ENCODE peak calls at places on chromosomes 1 and 21, in seven cellular contexts. Z is GM23338, W is spleen, Q is endothelial cell of umbilical vein, F is mammary epithelial cell, T is cardiac muscle cell, A is H1. E is an unnamed sample.

GRCh38 chr1:121595089-121595488 is 410.3 kb downstream of the SRGAP2C start:
- DNase-seq in Z (no peak), A (no peak), W (no peak), F (no peak), T (no peak), Q (peak; percentile 13), E (no peak)

GRCh38 chr1:101440484-101440883 is 203.7 kb downstream of the S1PR1 start:
- DNase-seq in Q (no peak), Z (no peak), F (no peak), A (no peak), T (no peak), W (no peak), E (no peak)

GRCh38 chr1:203629509-203630082 is 3.0 kb downstream of the ATP2B4 start:
- DNase-seq in A (no peak), Q (peak; percentile 64), F (no peak), T (peak; percentile 79), W (peak; percentile 91), Z (peak; percentile 74), E (peak; percentile 49)

GRCh38 chr21:31184462-31184861 is 146.2 kb upstream of the KRTAP19-8 start:
- DNase-seq in W (no peak), Q (no peak), F (no peak), A (no peak), T (no peak), Z (no peak), E (no peak)

GRCh38 chr1:7695181-7696117 is 75.6 kb upstream of the VAMP3 start:
- DNase-seq in A (no peak), Z (no peak), W (peak; percentile 32), Q (no peak), T (no peak), F (no peak), E (no peak)

GRCh38 chr1:232292818-232293217 is 337.1 kb downstream of the SIPA1L2 start:
- DNase-seq in T (no peak), Z (no peak), A (no peak), F (peak; percentile 76), Q (no peak), W (no peak), E (no peak)

GRCh38 chr1:166884040-166884642 is 8.1 kb upstream of the TADA1 start:
- DNase-seq in T (peak; percentile 75), A (peak; percentile 66), F (peak; percentile 31), Z (peak; percentile 94), Q (peak; percentile 4), W (peak; percentile 81), E (peak; percentile 28)

GRCh38 chr1:55211456-55211855 is 3.7 kb downstream of the USP24 start:
- DNase-seq in A (no peak), F (no peak), W (no peak), Z (no peak), Q (no peak), T (no peak), E (no peak)

GRCh38 chr1:60374537-60374936 is 301.0 kb upstream of the C1orf87 start:
- DNase-seq in Q (no peak), T (no peak), Z (no peak), W (no peak), A (no peak), F (no peak), E (no peak)

GRCh38 chr21:42317826-42318746 is 2.9 kb upstream of the TFF3 start:
- DNase-seq in A (no peak), W (peak; percentile 71), T (no peak), Z (no peak), Q (no peak), F (no peak), E (no peak)

DNA sequence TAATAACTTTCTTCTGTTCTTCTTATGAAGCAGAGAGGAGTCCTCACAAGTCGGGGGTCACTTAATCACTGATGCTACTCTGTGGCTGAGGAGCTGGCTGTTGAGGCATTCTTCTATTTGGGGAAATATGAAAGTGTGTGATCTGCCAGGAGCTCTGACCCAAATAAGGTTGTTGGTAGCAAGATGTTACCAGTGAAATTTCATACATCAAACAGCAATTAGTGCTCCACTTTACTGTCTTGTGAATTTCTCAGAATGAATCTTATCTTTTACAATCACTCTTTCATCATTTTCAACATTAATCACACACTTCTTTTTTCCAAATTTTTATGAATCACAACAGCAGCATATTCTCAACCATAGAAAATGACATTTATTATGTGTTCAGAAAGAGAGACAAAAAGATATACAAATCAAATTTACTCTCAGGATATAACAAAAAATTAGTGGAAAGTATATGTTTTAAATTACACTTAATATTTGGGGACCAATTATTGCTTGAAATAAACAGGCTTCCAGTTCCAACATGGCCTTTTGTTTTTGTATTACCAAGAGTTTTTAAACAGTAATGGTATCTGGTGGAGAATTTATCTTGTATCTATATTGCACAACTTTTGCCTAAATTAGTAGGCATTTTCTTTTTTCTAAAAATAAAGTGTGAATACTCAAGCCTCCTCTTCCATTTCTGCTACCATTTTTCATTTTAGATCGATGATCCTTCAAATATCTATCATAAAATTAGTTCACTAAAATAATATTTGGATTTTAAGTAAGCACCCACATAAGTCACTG is 9.6 kb downstream of the PTGER3 start:
- DNase-seq in A (no peak), Q (no peak), F (no peak), T (no peak), W (no peak), Z (no peak), E (no peak)
- TF ChIP-seq CTCF in A (no peak), Q (no peak), F (no peak), T (no peak), W (no peak), Z (no peak), E (no peak)

GRCh38 chr1:174799136-174799479 is 200.6 kb upstream of the CACYBP start:
- DNase-seq in A (no peak), T (no peak), W (no peak), Z (no peak), F (no peak), Q (no peak), E (peak; percentile 37)
- H3K4me3 ChIP-seq in A (peak overlapping the region; percentile 59), T (no peak overlapping the region), W (peak overlapping the region; percentile 50), Z (peak overlapping the region; percentile 61), F (peak overlapping the region; percentile 62), Q (peak overlapping the region; percentile 82), E (peak overlapping the region; percentile 78)

GRCh38 chr1:181906631-181907030 is 154.9 kb downstream of the ZNF648 start:
- DNase-seq in W (no peak), A (no peak), Z (no peak), T (no peak), Q (no peak), F (no peak), E (no peak)

GRCh38 chr1:181905944-181906597 is 155.4 kb downstream of the ZNF648 start:
- DNase-seq in F (no peak), A (no peak), W (no peak), Z (no peak), Q (no peak), T (no peak), E (no peak)

GRCh38 chr1:181909010-181909409 is 152.5 kb downstream of the ZNF648 start:
- DNase-seq in W (no peak), A (no peak), T (no peak), F (no peak), Q (no peak), Z (no peak), E (no peak)

GRCh38 chr1:181911715-181912114 is 149.8 kb downstream of the ZNF648 start:
- DNase-seq in T (peak; percentile 3), Q (no peak), Z (no peak), W (no peak), A (no peak), F (no peak), E (no peak)

GRCh38 chr1:181910905-181911304 is 150.6 kb downstream of the ZNF648 start:
- DNase-seq in A (no peak), Q (no peak), Z (peak; percentile 55), F (no peak), W (no peak), T (peak; percentile 1), E (no peak)
- TF ChIP-seq CTCF in A (no peak), Q (no peak), Z (peak; percentile 61), F (peak; percentile 30), W (no peak), T (no peak), E (no peak)

GRCh38 chr1:154871374-154871773 is 1.3 kb upstream of the KCNN3 start:
- DNase-seq in Q (no peak), T (no peak), Z (no peak), F (peak; percentile 23), W (no peak), A (no peak), E (no peak)

GRCh38 chr1:154870734-154871133 is 653 bp upstream of the KCNN3 start:
- DNase-seq in A (no peak), Z (no peak), F (no peak), W (no peak), T (no peak), Q (no peak), E (no peak)

GRCh38 chr1:154867841-154868610 is 2.1 kb downstream of the KCNN3 start:
- DNase-seq in A (no peak), T (no peak), W (no peak), F (no peak), Z (peak; percentile 41), Q (no peak), E (no peak)

GRCh38 chr1:154870117-154870571 is at the start of gene KCNN3:
- DNase-seq in F (peak; percentile 87), W (peak; percentile 95), T (peak; percentile 97), Q (peak; percentile 93), Z (peak; percentile 99), A (peak; percentile 84), E (peak; percentile 82)

DNA sequence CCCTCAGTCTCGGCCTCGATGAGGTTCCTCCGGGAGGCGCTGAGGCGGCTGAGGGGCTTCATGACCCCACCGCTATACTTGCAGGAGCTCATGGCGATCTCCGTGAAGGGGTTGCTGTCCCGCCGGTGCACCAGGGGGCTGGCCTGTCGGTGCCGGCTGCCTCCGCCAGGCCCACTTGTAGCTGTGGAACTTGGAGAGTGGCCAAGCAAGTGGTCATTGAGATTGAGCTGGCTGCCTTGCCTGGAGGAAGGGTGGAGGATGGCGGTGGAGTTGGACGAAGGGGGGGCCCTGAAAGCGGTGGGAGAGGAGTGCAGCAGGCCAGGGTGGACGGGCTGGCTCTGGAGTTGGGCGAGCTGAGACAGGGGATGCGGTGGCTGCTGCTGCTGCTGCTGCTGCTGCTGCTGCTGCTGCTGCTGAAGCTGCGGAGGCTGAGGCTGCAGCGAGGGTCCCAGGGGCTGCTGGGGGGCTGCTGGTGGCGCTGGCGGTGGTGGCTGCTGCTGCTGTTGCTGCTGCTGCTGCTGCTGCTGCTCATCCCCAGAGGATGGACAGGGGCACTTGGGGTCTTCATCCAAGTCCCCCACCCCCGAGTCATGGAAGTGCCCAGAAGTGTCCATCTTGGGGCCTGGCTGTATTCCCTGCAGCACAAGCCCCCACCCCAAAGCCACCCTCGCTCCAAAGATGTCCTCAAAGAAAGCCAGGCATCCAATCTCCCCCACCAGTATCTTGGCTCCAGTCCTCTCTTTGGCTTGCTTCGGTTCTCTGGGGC is 547 bp downstream of the KCNN3 start:
- DNase-seq in W (no peak), Q (peak; percentile 62), Z (no peak), T (peak; percentile 83), A (no peak), F (no peak), E (peak; percentile 22)
- H3K4me3 ChIP-seq in W (peak overlapping the region; percentile 51), Q (peak overlapping the region; percentile 44), Z (peak overlapping the region; percentile 49), T (peak overlapping the region; percentile 6), A (peak overlapping the region; percentile 58), F (no peak overlapping the region), E (peak overlapping the region; percentile 43)

E was measured in AG10803.